ENCODE peak calls at places on chromosomes 13 and 19, in six cellular contexts. Q is lower leg skin, I is nephron progenitor cell, W is endothelial cell, J is adrenal gland, K is GM23338. R is an unnamed sample.

GRCh38 chr13:49454388-49455015 is 10.4 kb downstream of the SETDB2 start:
- DNase-seq in W (no peak), J (no peak), K (peak; percentile 6), I (no peak), Q (no peak), R (no peak)

GRCh38 chr13:44719857-44720671 is 143.9 kb upstream of the TSC22D1 start:
- DNase-seq in W (no peak), Q (no peak), J (no peak), K (no peak), I (no peak), R (no peak)

GRCh38 chr19:38277549-38277948 is 13.2 kb downstream of the SPINT2 start:
- DNase-seq in J (no peak), Q (no peak), K (no peak), W (no peak), I (no peak), R (no peak)

GRCh38 chr19:50844296-50844935 is 10.3 kb upstream of the KLK3 start:
- DNase-seq in Q (peak; percentile 59), K (no peak), W (no peak), J (no peak), I (no peak), R (no peak)

GRCh38 chr19:44748426-44749254 is at the start of gene BCL3:
- DNase-seq in K (peak; percentile 25), J (peak; percentile 77), I (peak; percentile 52), Q (peak; percentile 93), W (no peak), R (no peak)

GRCh38 chr19:16208064-16208759 is 10.5 kb downstream of the AP1M1 start:
- DNase-seq in Q (no peak), W (no peak), K (no peak), I (no peak), J (no peak), R (no peak)

GRCh38 chr13:109779074-109779473 is 7.3 kb downstream of the IRS2 start:
- DNase-seq in Q (no peak), W (no peak), J (no peak), I (no peak), K (no peak), R (no peak)

GRCh38 chr19:17282488-17283256 is 971 bp downstream of the ANKLE1 start:
- DNase-seq in J (peak; percentile 83), W (peak; percentile 92), K (peak; percentile 95), Q (peak; percentile 95), I (peak; percentile 93), R (peak; percentile 72)

GRCh38 chr13:107824636-107825035 is 390.7 kb downstream of the LIG4 start:
- DNase-seq in I (no peak), W (no peak), Q (no peak), K (no peak), J (no peak), R (no peak)

GRCh38 chr13:109652536-109652935 is 133.8 kb downstream of the IRS2 start:
- DNase-seq in W (no peak), Q (no peak), J (no peak), I (no peak), K (no peak), R (no peak)

GRCh38 chr13:29453657-29454056 is 141.8 kb downstream of the SLC7A1 start:
- DNase-seq in Q (no peak), W (no peak), J (no peak), I (no peak), K (no peak), R (no peak)

GRCh38 chr19:9906475-9907087 is 29.7 kb downstream of the OLFM2 start:
- DNase-seq in W (no peak), K (no peak), I (no peak), Q (no peak), J (no peak), R (no peak)

GRCh38 chr19:5247957-5248705 is 92.5 kb downstream of the PTPRS start:
- DNase-seq in W (no peak), K (peak; percentile 62), I (no peak), Q (no peak), J (no peak), R (no peak)

GRCh38 chr13:102724923-102725322 is 30.1 kb upstream of the METTL21C start:
- DNase-seq in J (no peak), I (no peak), W (no peak), Q (no peak), K (no peak), R (no peak)

GRCh38 chr13:50200562-50200961 is 185.3 kb downstream of the KCNRG start:
- DNase-seq in K (no peak), J (no peak), I (no peak), Q (no peak), W (no peak), R (no peak)

GRCh38 chr19:18107235-18108083 is 9.9 kb downstream of the MAST3 start:
- DNase-seq in K (no peak), W (no peak), I (no peak), Q (no peak), J (no peak), R (no peak)

GRCh38 chr13:33483471-33483870 is 197.9 kb upstream of the STARD13 start:
- DNase-seq in J (no peak), K (no peak), I (no peak), W (no peak), Q (no peak), R (no peak)

GRCh38 chr19:10230155-10230903 is 802 bp downstream of the S1PR2 start:
- DNase-seq in I (peak; percentile 79), K (peak; percentile 87), J (peak; percentile 44), W (peak; percentile 66), Q (peak; percentile 92), R (no peak)

GRCh38 chr13:111338841-111339240 is 18.4 kb downstream of the TEX29 start:
- DNase-seq in J (no peak), I (no peak), W (no peak), K (no peak), Q (peak; percentile 48), R (no peak)

GRCh38 chr13:33172400-33172799 is 113.2 kb downstream of the STARD13 start:
- DNase-seq in I (no peak), Q (no peak), W (no peak), J (no peak), K (no peak), R (no peak)

GRCh38 chr19:33750587-33751385 is 45.9 kb upstream of the KCTD15 start:
- DNase-seq in Q (no peak), W (no peak), J (no peak), K (no peak), I (no peak), R (no peak)

GRCh38 chr19:14580623-14581237 is 2.2 kb upstream of the CLEC17A start:
- DNase-seq in W (no peak), I (no peak), K (no peak), J (no peak), Q (no peak), R (no peak)

GRCh38 chr13:57582032-57582431 is 49.5 kb upstream of the PCDH17 start:
- DNase-seq in W (no peak), J (no peak), K (peak; percentile 68), Q (no peak), I (no peak), R (no peak)

GRCh38 chr13:35994131-35994966 is 136.8 kb downstream of the DCLK1 start:
- DNase-seq in W (no peak), I (no peak), K (no peak), Q (no peak), J (peak; percentile 88), R (no peak)

GRCh38 chr19:18437481-18438330 is at the start of gene ISYNA1:
- DNase-seq in K (peak; percentile 79), Q (peak; percentile 93), I (peak; percentile 74), J (peak; percentile 76), W (peak; percentile 65), R (no peak)

GRCh38 chr19:40378509-40378908 is 11.5 kb downstream of the HIPK4 start:
- DNase-seq in Q (no peak), K (no peak), I (no peak), J (no peak), W (no peak), R (no peak)

DNA sequence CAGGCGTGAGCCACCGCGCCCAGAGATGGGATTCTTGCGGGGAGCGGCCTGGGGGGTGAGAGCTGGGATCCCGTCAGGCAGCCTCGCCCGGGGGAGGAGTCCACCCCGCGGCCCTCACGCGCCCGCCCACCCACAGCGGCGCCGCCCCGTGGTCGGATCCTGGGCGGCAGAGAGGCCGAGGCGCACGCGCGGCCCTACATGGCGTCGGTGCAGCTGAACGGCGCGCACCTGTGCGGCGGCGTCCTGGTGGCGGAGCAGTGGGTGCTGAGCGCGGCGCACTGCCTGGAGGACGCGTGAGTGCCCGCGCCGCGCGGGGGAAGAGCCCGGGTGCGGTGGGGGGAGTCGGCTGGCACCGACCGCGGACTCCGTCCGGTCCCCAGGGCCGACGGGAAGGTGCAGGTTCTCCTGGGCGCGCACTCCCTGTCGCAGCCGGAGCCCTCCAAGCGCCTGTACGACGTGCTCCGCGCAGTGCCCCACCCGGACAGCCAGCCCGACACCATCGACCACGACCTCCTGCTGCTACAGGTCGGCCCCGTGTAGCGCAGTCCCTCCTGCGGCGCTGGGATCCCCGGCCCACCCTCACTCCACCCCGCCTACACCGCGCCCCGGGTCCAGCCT is 1.1 kb downstream of the CFD start:
- DNase-seq in W (peak; percentile 57), J (no peak), Q (peak; percentile 95), K (peak; percentile 69), I (peak; percentile 73), R (no peak)
- TF ChIP-seq CTCF in W (no peak), J (no peak), Q (no peak), K (peak; percentile 47), I (no peak), R (no peak)

GRCh38 chr13:100634686-100635085 is 39.9 kb downstream of the TMTC4 start:
- DNase-seq in Q (no peak), I (no peak), J (no peak), W (no peak), K (no peak), R (no peak)

GRCh38 chr13:100627142-100627541 is 38.6 kb upstream of the GGACT start:
- DNase-seq in K (no peak), J (no peak), Q (no peak), I (no peak), W (no peak), R (no peak)

GRCh38 chr13:100633461-100633860 is 41.1 kb downstream of the TMTC4 start:
- DNase-seq in K (no peak), J (no peak), Q (no peak), W (no peak), I (no peak), R (no peak)

GRCh38 chr13:100625447-100625846 is 36.9 kb upstream of the GGACT start:
- DNase-seq in J (no peak), W (no peak), I (no peak), Q (no peak), K (peak; percentile 36), R (no peak)

GRCh38 chr13:100630564-100630963 is 42.0 kb upstream of the GGACT start:
- DNase-seq in K (peak; percentile 44), Q (no peak), I (no peak), W (no peak), J (no peak), R (no peak)
- TF ChIP-seq CTCF in K (peak; percentile 17), Q (no peak), I (no peak), W (no peak), J (no peak), R (no peak)

DNA sequence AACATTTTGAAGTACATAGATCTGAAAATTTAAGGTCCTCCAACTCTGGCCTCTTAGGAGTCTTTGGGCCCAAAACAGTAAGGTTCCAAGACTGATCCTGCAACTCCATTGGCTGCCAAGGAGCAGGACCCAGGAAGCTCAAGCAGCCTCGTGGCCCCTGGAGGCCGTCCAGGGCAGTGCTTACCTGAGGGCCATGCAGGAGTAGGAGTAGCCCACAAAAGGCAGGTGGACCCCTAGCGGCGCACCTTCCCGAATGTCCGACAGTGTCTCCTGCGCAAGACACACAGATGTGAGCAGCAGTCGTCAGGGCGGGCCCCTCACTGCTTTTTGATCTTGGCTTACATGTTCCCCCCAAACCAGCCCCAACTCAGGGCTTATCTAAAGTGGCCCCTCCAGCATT is 5.7 kb upstream of the SIX5 start:
- DNase-seq in I (no peak), W (no peak), Q (no peak), K (peak; percentile 95), J (no peak), R (no peak)
- TF ChIP-seq CTCF in I (no peak), W (no peak), Q (no peak), K (peak; percentile 66), J (no peak), R (no peak)

GRCh38 chr19:12773571-12773970 is 1.8 kb downstream of the HOOK2 start:
- DNase-seq in K (no peak), J (no peak), I (no peak), W (no peak), Q (no peak), R (no peak)
- TF ChIP-seq CTCF in K (peak; percentile 46), J (no peak), I (no peak), W (no peak), Q (no peak), R (no peak)